ENCODE peak calls at places on chromosomes 11 and 22, in seven cellular contexts. C is neural crest cell; G is CD4-positive, alpha-beta T cell; A is colonic mucosa; F is pancreas; D is GM20000; P is fibroblast of mammary gland. B is an unnamed sample.

GRCh38 chr22:44722611-44723010 is 20.6 kb downstream of the PRR5 start:
- DNase-seq in C (no peak), G (no peak), A (no peak), F (no peak), D (no peak), P (no peak), B (no peak)

GRCh38 chr11:56152333-56152732 is 7.8 kb downstream of the OR8K5 start:
- DNase-seq in C (no peak), G (no peak), A (no peak), F (no peak), D (no peak), P (no peak), B (no peak)

GRCh38 chr22:21013742-21014201 is 1.2 kb upstream of the P2RX6 start:
- DNase-seq in C (no peak), G (no peak), A (no peak), F (no peak), D (no peak), P (no peak), B (no peak)

GRCh38 chr11:25901415-25901814 is 430.5 kb upstream of the ANO3 start:
- DNase-seq in C (no peak), G (no peak), A (no peak), F (no peak), D (no peak), P (no peak), B (no peak)

GRCh38 chr11:9757809-9758675 is 94.2 kb downstream of the SWAP70 start:
- DNase-seq in C (peak; percentile 85), G (peak; percentile 88), A (peak; percentile 91), F (peak; percentile 86), D (peak; percentile 98), P (peak; percentile 68), B (peak; percentile 98)

GRCh38 chr22:36377022-36377631 is 10.6 kb downstream of the MYH9 start:
- DNase-seq in C (no peak), G (peak; percentile 39), A (no peak), F (no peak), D (peak; percentile 66), P (no peak), B (peak; percentile 74)

GRCh38 chr11:107043242-107043991 is 25.1 kb upstream of the GUCY1A2 start:
- DNase-seq in C (no peak), G (no peak), A (no peak), F (no peak), D (peak; percentile 45), P (peak; percentile 98), B (peak; percentile 44)

GRCh38 chr22:45717787-45718186 is 46.2 kb downstream of the ATXN10 start:
- DNase-seq in C (no peak), G (no peak), A (no peak), F (no peak), D (no peak), P (peak; percentile 73), B (no peak)

GRCh38 chr22:50306753-50307749 is at the start of gene PLXNB2:
- DNase-seq in C (peak; percentile 64), G (no peak), A (peak; percentile 83), F (peak; percentile 87), D (peak; percentile 95), P (peak; percentile 74), B (peak; percentile 96)

GRCh38 chr11:2678396-2678795 is 21.4 kb downstream of the KCNQ1OT1 start:
- DNase-seq in C (no peak), G (no peak), A (no peak), F (no peak), D (no peak), P (no peak), B (no peak)

DNA sequence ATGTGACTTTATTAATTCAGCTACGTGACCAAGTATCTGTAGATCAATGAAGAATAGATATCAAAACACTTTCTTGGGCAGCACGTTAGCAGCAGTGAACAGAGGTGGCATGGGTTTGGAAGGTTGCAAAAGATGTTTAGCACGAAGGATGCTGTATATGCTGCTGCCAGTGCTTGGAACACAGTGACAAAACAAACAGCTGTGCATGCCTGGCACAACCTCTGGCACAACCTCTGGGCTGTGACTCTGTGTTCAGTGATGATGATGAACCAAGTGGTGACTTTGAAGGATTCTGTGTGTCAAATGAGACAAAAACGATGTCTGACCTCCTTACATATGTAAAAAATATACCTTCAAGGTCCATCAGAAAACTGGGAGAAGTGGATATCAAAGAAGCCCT is 104.7 kb downstream of the TBC1D22A start:
- DNase-seq in C (no peak), G (no peak), A (no peak), F (no peak), D (no peak), P (peak; percentile 40), B (no peak)
- TF ChIP-seq CTCF in C (no peak), G (no peak), A (no peak), F (no peak), D (no peak), P (no peak), B (no peak)

DNA sequence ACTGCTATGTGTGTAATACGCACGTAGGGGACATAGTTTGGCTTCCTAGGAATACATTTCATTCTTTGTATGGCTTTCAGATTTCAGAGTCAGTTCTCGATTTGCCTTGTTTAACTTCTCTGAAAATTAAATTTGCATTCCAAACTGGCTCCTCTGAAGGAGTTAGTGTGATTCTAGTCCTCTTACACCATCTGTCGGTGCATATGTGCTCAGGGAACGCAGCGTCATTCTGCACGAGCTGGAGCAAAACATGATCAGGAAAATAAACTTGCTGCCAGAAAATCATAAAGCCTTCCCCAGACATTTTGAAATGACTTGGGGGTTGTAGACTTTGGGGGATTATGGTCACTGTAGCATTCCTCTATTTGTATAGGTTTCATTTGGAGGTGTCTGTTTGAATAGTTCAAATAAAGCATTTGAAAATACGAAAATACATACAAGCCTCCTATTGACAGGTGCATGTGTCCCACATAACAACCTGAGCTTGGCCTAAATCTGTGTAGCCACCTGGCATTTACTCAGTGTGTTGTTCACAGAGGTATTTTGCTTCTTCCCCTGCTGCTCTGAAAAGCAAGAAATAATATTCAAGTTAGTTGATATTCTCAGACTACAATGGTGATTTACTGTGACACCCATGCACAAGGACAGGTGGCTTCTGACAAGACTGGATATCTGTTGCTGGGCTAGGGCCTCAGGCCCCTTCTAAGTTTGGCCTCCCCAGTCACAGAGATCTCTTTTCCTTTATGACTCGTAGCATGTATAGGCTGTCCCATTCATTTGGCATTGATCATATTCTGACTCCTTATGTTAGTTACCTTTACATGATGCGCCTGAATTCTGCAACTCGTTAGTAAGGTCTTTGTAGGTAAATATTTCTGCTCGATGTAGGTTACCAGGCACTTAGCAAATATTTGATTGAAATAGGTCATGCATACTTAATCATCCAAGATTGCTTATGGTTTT is 81.6 kb upstream of the SORL1-AS1 start:
- DNase-seq in C (no peak), G (no peak), A (no peak), F (no peak), D (no peak), P (peak; percentile 59), B (no peak)
- TF ChIP-seq CTCF in C (no peak), G (no peak), A (no peak), F (no peak), D (no peak), P (peak; percentile 67), B (peak; percentile 43)

GRCh38 chr11:35327829-35328228 is 91.5 kb downstream of the SLC1A2 start:
- DNase-seq in C (no peak), G (no peak), A (no peak), F (no peak), D (no peak), P (no peak), B (no peak)
- TF ChIP-seq CTCF in C (no peak), G (no peak), A (no peak), F (no peak), D (no peak), P (no peak), B (no peak)

GRCh38 chr11:45804806-45805304 is at the start of gene SLC35C1:
- DNase-seq in C (peak; percentile 95), G (peak; percentile 93), A (peak; percentile 98), F (peak; percentile 96), D (peak; percentile 99), P (peak; percentile 88), B (peak; percentile 99)
- TF ChIP-seq CTCF in C (no peak), G (no peak), A (no peak), F (no peak), D (no peak), P (no peak), B (peak; percentile 13)

GRCh38 chr22:29553391-29554224 is at the start of gene THOC5:
- DNase-seq in C (peak; percentile 87), G (peak; percentile 83), A (peak; percentile 95), F (peak; percentile 94), D (peak; percentile 97), P (peak; percentile 95), B (peak; percentile 96)
- TF ChIP-seq CTCF in C (peak; percentile 64), G (no peak), A (peak; percentile 49), F (peak; percentile 39), D (peak; percentile 32), P (peak; percentile 71), B (peak; percentile 59)

GRCh38 chr22:49236541-49237075 is 591.1 kb downstream of the BRD1 start:
- DNase-seq in C (no peak), G (no peak), A (no peak), F (no peak), D (no peak), P (no peak), B (no peak)

GRCh38 chr22:49233507-49234100 is 594.1 kb downstream of the BRD1 start:
- DNase-seq in C (no peak), G (no peak), A (no peak), F (no peak), D (no peak), P (no peak), B (no peak)

GRCh38 chr22:49235463-49236300 is 592.0 kb downstream of the BRD1 start:
- DNase-seq in C (no peak), G (no peak), A (peak; percentile 57), F (peak; percentile 14), D (no peak), P (no peak), B (no peak)

GRCh38 chr22:49232319-49233067 is 595.2 kb downstream of the BRD1 start:
- DNase-seq in C (no peak), G (no peak), A (no peak), F (no peak), D (no peak), P (no peak), B (no peak)

GRCh38 chr22:49234459-49234858 is 593.2 kb downstream of the BRD1 start:
- DNase-seq in C (no peak), G (no peak), A (no peak), F (no peak), D (no peak), P (no peak), B (no peak)
- TF ChIP-seq CTCF in C (no peak), G (no peak), A (no peak), F (no peak), D (no peak), P (no peak), B (no peak)

DNA sequence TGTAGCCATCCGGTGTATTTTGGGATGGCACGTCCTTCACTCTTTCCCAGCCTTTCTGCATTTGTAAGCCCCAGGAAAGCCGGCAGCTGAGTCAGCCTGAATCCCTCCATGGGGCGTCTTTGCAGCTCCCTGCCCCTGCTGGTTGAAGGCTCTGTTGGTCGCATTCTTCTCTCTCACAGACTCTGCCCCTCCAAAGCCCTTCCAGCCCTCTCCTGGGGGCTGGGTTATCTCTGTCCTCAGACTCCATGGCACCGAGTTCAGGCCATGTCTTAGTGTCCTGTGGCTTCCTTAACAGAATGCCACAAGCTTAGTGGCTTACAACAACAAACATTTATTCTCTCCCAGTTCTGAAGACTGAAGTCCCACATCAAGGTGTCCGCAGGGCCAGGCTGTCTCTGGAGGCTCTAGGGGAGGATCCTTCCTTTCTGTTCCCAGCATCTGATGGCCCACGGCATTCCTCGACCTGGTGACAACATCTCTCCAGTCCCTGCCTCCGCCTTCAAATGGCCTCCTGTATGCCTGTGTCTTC is 62.2 kb downstream of the BCR start:
- DNase-seq in C (peak; percentile 29), G (no peak), A (no peak), F (no peak), D (no peak), P (no peak), B (no peak)
- TF ChIP-seq CTCF in C (no peak), G (no peak), A (no peak), F (no peak), D (no peak), P (no peak), B (no peak)

B was measured in GM13977.